ENCODE peak calls at places on chromosomes 13 and 19, in five cellular contexts. W is A549, Y is HepG2, P is GM12878, N is K562. S is an unnamed sample.

GRCh38 chr13:106796280-106797047 is 228.5 kb upstream of the ARGLU1 start:
- DNase-seq in Y (no peak), P (peak), N (no peak), W (no peak), S (peak)

GRCh38 chr13:30212256-30212655 is 95.1 kb downstream of the KATNAL1 start:
- DNase-seq in W (no peak), P (no peak), N (no peak), Y (no peak), S (no peak)

GRCh38 chr19:42005504-42005903 is 11.5 kb upstream of the ATP1A3 start:
- DNase-seq in W (no peak), P (no peak), N (no peak), Y (no peak), S (no peak)

GRCh38 chr13:85040176-85040660 is 759.0 kb downstream of the SLITRK6 start:
- DNase-seq in W (no peak), N (no peak), P (no peak), Y (no peak), S (no peak)

GRCh38 chr13:21872795-21873194 is 201.9 kb downstream of the FGF9 start:
- DNase-seq in N (no peak), Y (no peak), P (no peak), W (no peak), S (no peak)

GRCh38 chr19:52638601-52639000 is 446 bp upstream of the ZNF83 start:
- DNase-seq in W (no peak), N (peak), Y (no peak), P (no peak), S (no peak)

GRCh38 chr19:51788029-51788428 is 6.9 kb upstream of the FPR3 start:
- DNase-seq in Y (no peak), N (no peak), W (no peak), P (no peak), S (no peak)

GRCh38 chr13:72258340-72258981 is 391.5 kb upstream of the DACH1 start:
- DNase-seq in W (no peak), N (no peak), P (no peak), Y (no peak), S (peak)

GRCh38 chr13:51684076-51684475 is 99.8 kb downstream of the WDFY2 start:
- DNase-seq in N (no peak), P (no peak), W (no peak), Y (no peak), S (no peak)

GRCh38 chr13:106490887-106491321 is 44.6 kb downstream of the EFNB2 start:
- DNase-seq in N (no peak), W (no peak), Y (no peak), P (no peak), S (no peak)

GRCh38 chr19:37986048-37986750 is 79.2 kb downstream of the SIPA1L3 start:
- DNase-seq in Y (no peak), W (no peak), N (no peak), P (no peak), S (no peak)

GRCh38 chr19:1084024-1084868 is 10.9 kb downstream of the POLR2E start:
- DNase-seq in W (no peak), P (no peak), N (no peak), Y (no peak), S (no peak)

GRCh38 chr19:4194353-4194752 is 11.9 kb downstream of the ANKRD24 start:
- DNase-seq in N (no peak), P (no peak), Y (no peak), W (no peak), S (no peak)

GRCh38 chr13:35817642-35818576 is 313.3 kb downstream of the DCLK1 start:
- DNase-seq in P (no peak), N (no peak), W (no peak), Y (no peak), S (no peak)

GRCh38 chr19:56383826-56384605 is 9.3 kb downstream of the ZNF582 start:
- DNase-seq in N (no peak), Y (no peak), W (no peak), P (no peak), S (no peak)

GRCh38 chr19:43774103-43774939 is 6.5 kb downstream of the KCNN4 start:
- DNase-seq in Y (peak), N (peak), P (no peak), W (no peak), S (no peak)

GRCh38 chr19:12838182-12838890 is at the start of gene MAST1:
- DNase-seq in N (peak), W (no peak), P (no peak), Y (no peak), S (peak)

GRCh38 chr13:49216334-49216733 is 3.8 kb upstream of the MLNR start:
- DNase-seq in N (no peak), W (no peak), Y (no peak), P (no peak), S (no peak)

GRCh38 chr13:31352467-31352866 is 152.7 kb downstream of the B3GLCT start:
- DNase-seq in W (no peak), N (no peak), P (no peak), Y (no peak), S (no peak)

GRCh38 chr13:60268203-60268555 is 104.5 kb upstream of the DIAPH3 start:
- DNase-seq in Y (no peak), N (no peak), P (no peak), W (no peak), S (no peak)

GRCh38 chr13:63351081-63351480 is 1935.4 kb upstream of the PCDH20 start:
- DNase-seq in N (no peak), P (no peak), W (no peak), Y (no peak), S (no peak)

GRCh38 chr19:8366121-8366581 is 2.2 kb downstream of the ANGPTL4 start:
- DNase-seq in Y (no peak), P (no peak), N (no peak), W (no peak), S (no peak)

GRCh38 chr13:57630661-57631606 is 610 bp upstream of the PCDH17 start:
- DNase-seq in W (no peak), P (no peak), N (no peak), Y (no peak), S (peak)

GRCh38 chr13:113650731-113651148 is 7.3 kb downstream of the ATP4B start:
- DNase-seq in W (no peak), Y (no peak), P (no peak), N (no peak), S (no peak)

GRCh38 chr19:920051-920857 is 3.1 kb downstream of the KISS1R start:
- DNase-seq in Y (no peak), W (no peak), P (no peak), N (no peak), S (no peak)

GRCh38 chr19:55075366-55075998 is at the start of gene EPS8L1:
- DNase-seq in W (no peak), N (no peak), P (no peak), Y (no peak), S (peak)

GRCh38 chr19:58468216-58468839 is 1.4 kb downstream of the ZNF324 start:
- DNase-seq in P (no peak), W (no peak), N (no peak), Y (no peak), S (no peak)

GRCh38 chr13:31399690-31400089 is 199.9 kb downstream of the B3GLCT start:
- DNase-seq in W (no peak), Y (no peak), P (no peak), N (no peak), S (no peak)

GRCh38 chr19:50147462-50148423 is 15.3 kb downstream of the IZUMO2 start:
- DNase-seq in W (peak), Y (peak), N (peak), P (peak), S (no peak)

GRCh38 chr19:50154529-50154928 is 8.6 kb downstream of the IZUMO2 start:
- DNase-seq in Y (no peak), N (no peak), W (no peak), P (no peak), S (no peak)

GRCh38 chr19:50148528-50148927 is 14.6 kb downstream of the IZUMO2 start:
- DNase-seq in Y (no peak), W (no peak), P (no peak), N (no peak), S (no peak)

GRCh38 chr19:50155520-50156109 is 7.5 kb downstream of the IZUMO2 start:
- DNase-seq in Y (no peak), N (peak), W (no peak), P (no peak), S (no peak)

DNA sequence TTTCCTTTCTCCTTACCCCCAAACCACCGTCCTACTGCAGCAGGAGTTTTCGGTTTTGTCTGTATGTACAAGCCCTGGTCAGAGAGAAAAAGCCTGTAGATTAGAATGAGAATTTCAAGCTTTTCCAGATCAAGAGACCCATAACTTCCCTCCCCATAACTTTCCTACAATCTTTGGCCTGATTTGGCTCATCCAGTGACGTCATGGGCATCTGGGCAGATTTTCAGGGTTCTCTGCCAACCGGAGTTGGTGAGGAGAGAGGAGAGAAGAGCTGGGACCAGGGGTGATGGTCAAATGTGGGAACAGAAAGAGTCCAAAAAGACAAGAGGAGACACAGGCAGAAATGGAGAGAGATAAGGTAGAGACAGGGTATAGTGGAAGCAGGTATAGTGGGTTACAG is 10.5 kb downstream of the IZUMO2 start:
- DNase-seq in P (no peak), N (no peak), Y (no peak), W (no peak), S (no peak)
- TF ChIP-seq HDAC2 in P (no peak), N (no peak), Y (no peak), W (no peak), S (no peak)

GRCh38 chr13:74132152-74132767 is 1.9 kb downstream of the KLF12 start:
- DNase-seq in W (no peak), P (no peak), Y (peak), N (no peak), S (no peak)
- TF ChIP-seq HDAC2 in W (no peak), P (no peak), Y (no peak), N (no peak), S (no peak)

GRCh38 chr13:66700336-66700735 is 529.8 kb downstream of the PCDH9 start:
- DNase-seq in W (no peak), P (no peak), N (no peak), Y (no peak), S (no peak)

GRCh38 chr13:66704110-66704509 is 526.0 kb downstream of the PCDH9 start:
- DNase-seq in P (no peak), N (no peak), W (no peak), Y (no peak), S (no peak)

GRCh38 chr13:66703597-66703996 is 526.5 kb downstream of the PCDH9 start:
- DNase-seq in Y (no peak), P (no peak), N (no peak), W (no peak), S (no peak)
- TF ChIP-seq HDAC2 in Y (no peak), P (no peak), N (no peak), W (no peak), S (no peak)

DNA sequence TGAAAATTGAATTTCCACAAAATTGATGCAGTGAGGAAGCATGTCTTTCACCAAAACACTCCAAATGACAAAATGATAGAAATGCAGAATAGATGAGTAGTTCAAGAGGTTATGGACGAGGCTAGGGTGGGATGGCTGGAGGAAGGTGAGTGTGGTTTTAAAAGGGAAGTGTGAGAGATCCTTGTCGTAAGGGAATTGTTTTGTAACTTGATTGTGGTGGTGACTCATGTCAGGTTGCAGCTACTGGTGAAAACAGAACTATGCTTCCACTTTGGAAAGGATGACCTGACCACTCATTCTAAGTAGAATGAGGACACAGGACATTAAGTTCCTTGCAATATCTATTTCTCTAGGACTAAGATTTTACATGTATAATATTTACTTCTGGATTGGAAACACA is 345.7 kb downstream of the MTUS2 start:
- DNase-seq in W (no peak), Y (no peak), P (no peak), N (no peak), S (no peak)
- TF ChIP-seq HDAC2 in W (no peak), Y (no peak), P (no peak), N (no peak), S (no peak)